ENCODE peak calls at places on chromosomes 11 and 22, in seven cellular contexts. P is testis, I is endothelial cell of umbilical vein, L is heart left ventricle, R is A549, Y is Peyer's patch, M is IMR-90. X is an unnamed sample. For H3K4me1, the result is how much of the 10 kb centered on the place peaks cover.

GRCh38 chr11:33829430-33830141 is 55.3 kb upstream of the FBXO3 start:
- DNase-seq in P (peak), I (peak), L (no peak), R (peak), Y (no peak), M (peak), X (peak)

GRCh38 chr22:45962431-45962712 is 14.6 kb downstream of the WNT7B start:
- DNase-seq in P (no peak), I (no peak), L (no peak), R (no peak), Y (no peak), M (no peak), X (no peak)

GRCh38 chr11:126113515-126113957 is 50.9 kb upstream of the CDON start:
- DNase-seq in P (peak), I (peak), L (peak), R (peak), Y (peak), M (peak), X (peak)

GRCh38 chr11:99020324-99021225 is at the start of gene CNTN5:
- DNase-seq in P (peak), I (no peak), L (peak), R (peak), Y (peak), M (peak), X (peak)

GRCh38 chr22:38862375-38863329 is 9.4 kb downstream of the CBX6 start:
- DNase-seq in P (peak), I (no peak), L (no peak), R (no peak), Y (peak), M (no peak), X (peak)

GRCh38 chr11:8019671-8020597 is 32.8 kb downstream of the EIF3F start:
- DNase-seq in P (peak), I (peak), L (no peak), R (peak), Y (no peak), M (peak), X (no peak)

GRCh38 chr11:13143486-13144297 is 133.9 kb upstream of the BMAL1 start:
- DNase-seq in P (no peak), I (peak), L (no peak), R (no peak), Y (peak), M (no peak), X (peak)

GRCh38 chr11:91585035-91585801 is 639.4 kb upstream of the FAT3 start:
- DNase-seq in P (no peak), I (no peak), L (no peak), R (no peak), Y (no peak), M (no peak), X (no peak)

GRCh38 chr11:2264366-2265011 is 5.9 kb downstream of the ASCL2 start:
- DNase-seq in P (no peak), I (no peak), L (no peak), R (no peak), Y (peak), M (no peak), X (no peak)

GRCh38 chr11:47550288-47551052 is 2.5 kb downstream of the CELF1 start:
- DNase-seq in P (no peak), I (no peak), L (no peak), R (no peak), Y (no peak), M (no peak), X (no peak)

DNA sequence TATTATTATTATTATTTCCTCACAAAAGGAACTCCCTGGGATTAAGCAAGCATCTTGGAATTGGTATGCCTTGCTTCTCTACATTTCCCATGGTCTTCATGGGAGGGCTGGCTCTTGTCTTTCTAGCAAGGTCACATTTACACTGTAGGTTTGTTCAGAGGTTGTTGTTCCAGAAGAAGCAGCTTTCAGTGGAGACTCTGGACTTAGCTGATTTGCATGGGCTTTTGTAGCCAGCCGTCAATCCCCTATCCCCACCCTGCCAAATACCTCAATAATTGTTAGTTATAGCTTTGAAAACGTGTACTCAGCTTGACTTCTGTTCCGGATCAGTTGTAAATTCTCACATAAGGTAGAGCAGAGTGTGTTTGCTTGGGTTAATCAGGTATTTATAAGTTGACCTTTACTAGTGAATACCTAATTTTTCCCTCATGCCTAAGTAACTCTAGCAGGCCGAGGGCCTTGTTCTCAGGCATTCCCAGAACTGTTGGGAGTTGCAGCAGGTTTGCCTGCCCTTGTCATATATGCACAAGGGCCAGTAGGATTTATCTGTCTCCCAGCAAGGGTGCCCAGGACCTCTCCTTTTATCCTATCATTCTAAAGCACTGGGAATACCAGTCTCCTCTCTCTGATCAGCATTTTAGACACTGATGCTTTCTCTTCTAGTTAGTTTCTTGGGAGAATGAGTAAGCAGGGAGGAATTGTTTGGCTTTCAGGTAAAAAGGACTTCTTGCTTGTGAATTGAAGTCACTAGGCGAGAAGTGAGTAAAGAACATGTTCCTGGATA is 22.0 kb downstream of the STIM1 start:
- DNase-seq in P (no peak), I (no peak), L (no peak), R (no peak), Y (no peak), M (no peak), X (no peak)
- H3K4me1 ChIP-seq in P (under half), I (under half), L (under half), R (under half), Y (under half), M (under half), X (under half)

DNA sequence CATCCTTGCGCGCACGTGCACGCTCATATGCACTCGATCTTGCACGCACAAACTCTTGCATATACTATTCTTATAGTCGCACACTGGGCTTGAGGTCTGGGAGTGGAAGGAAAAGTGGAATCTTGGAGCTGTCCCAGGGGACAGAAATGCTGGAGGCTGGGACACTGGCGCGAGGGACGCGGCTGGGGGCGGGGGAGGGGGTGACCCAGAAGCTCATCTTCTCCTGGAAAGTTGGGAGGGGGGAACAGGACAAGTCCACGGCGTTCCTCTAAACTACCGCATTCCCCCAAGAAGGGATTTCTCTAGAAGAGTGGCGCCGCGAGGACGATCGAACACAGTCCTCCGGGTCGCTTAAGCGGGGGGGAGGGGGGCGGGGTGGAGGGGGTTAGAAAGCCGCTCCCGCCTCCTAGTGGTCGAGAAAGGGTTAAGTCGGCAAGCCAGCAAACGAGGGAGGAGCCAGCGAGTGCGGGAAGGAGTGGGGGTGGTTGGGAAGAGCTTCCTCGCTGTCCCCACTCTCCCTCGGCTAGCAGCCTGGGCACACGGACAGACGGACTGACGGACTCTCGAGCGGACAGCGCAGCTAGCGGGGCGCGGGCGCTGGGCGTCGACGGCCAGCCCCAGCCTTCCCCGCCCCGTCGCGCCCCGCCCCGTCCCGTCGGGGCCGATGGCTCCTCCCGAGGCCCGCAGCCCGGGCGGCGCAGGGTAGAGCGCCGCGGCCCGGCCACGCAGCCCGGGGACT is at the start of gene RTN4RL2:
- DNase-seq in P (peak), I (peak), L (peak), R (peak), Y (no peak), M (peak), X (no peak)
- TF ChIP-seq CTCF in P (peak), I (peak), L (no peak), R (peak), Y (no peak), M (peak), X (peak)

GRCh38 chr11:19777342-19778102 is 64.9 kb downstream of the NAV2 start:
- DNase-seq in P (no peak), I (peak), L (no peak), R (peak), Y (no peak), M (peak), X (no peak)
- TF ChIP-seq POLR2A in P (no peak), I (no peak), L (no peak), R (no peak), Y (no peak), M (no peak), X (peak)

GRCh38 chr11:61833478-61833877 is 5.4 kb downstream of the FADS2 start:
- DNase-seq in P (no peak), I (no peak), L (no peak), R (no peak), Y (no peak), M (no peak), X (no peak)

GRCh38 chr11:61830318-61831105 is 2.4 kb downstream of the FADS2 start:
- DNase-seq in P (peak), I (no peak), L (no peak), R (no peak), Y (no peak), M (peak), X (no peak)

GRCh38 chr11:61833926-61834277 is 5.8 kb downstream of the FADS2 start:
- DNase-seq in P (no peak), I (no peak), L (no peak), R (no peak), Y (no peak), M (no peak), X (no peak)

GRCh38 chr11:61832758-61833157 is 4.7 kb downstream of the FADS2 start:
- DNase-seq in P (peak), I (no peak), L (no peak), R (no peak), Y (no peak), M (no peak), X (no peak)

GRCh38 chr11:61832207-61832606 is 4.1 kb downstream of the FADS2 start:
- DNase-seq in P (no peak), I (no peak), L (no peak), R (no peak), Y (no peak), M (no peak), X (no peak)
- H3K4me1 ChIP-seq in P (half or more), I (half or more), L (under half), R (half or more), Y (under half), M (under half), X (under half)

DNA sequence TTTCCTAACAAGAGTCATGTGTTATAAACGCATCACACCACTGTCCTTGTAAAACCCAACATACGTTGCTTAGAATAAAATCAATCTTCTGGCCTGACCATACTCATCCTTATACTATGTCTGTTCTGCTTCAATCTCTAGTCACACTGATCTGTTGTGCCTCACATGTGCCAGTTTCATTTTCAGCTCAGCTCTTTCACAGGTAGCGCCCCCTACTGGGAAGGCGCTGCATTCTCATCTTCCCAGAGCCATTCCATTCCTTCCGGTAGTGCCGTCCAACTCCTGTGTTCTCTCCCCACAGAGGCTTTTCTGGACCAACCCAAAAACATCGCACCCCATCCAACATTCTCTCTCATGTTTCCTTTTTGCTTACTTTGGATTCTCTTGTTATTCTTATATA is 22.2 kb downstream of the CASP5 start:
- DNase-seq in P (peak), I (peak), L (no peak), R (no peak), Y (peak), M (no peak), X (peak)
- TF ChIP-seq CTCF in P (peak), I (peak), L (peak), R (no peak), Y (peak), M (peak), X (peak)

DNA sequence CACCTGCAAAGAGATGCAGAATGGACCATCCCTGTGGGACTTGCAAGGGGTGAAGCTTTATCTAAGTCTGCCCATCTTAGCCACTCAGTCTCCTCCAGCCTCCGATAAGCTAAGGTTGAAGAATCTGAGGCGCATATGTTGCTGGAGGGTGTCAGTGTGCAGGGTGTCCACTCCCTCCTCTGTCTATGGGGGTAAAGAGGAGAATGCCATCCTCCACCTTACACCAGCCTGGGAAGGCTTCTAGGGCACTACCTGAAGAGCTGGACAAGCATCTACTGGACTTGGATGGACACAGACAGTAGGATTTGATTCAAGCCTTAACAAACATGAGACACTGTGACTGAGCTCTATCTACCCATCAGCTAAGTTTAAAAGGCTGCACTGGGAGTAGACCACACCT is 46.5 kb downstream of the TMEM123 start:
- DNase-seq in P (no peak), I (no peak), L (no peak), R (no peak), Y (no peak), M (no peak), X (no peak)
- TF ChIP-seq POLR2A in P (no peak), I (no peak), L (no peak), R (no peak), Y (no peak), M (no peak), X (no peak)

GRCh38 chr22:19996694-19997384 is 19.8 kb downstream of the ARVCF start:
- DNase-seq in P (no peak), I (no peak), L (peak), R (no peak), Y (no peak), M (no peak), X (no peak)
- H3K4me1 ChIP-seq in P (under half), I (under half), L (under half), R (under half), Y (under half), M (under half), X (under half)

GRCh38 chr11:130198292-130198691 is 38.7 kb downstream of the ST14 start:
- DNase-seq in P (no peak), I (no peak), L (no peak), R (no peak), Y (no peak), M (no peak), X (no peak)

GRCh38 chr11:130201026-130201425 is 41.4 kb downstream of the ST14 start:
- DNase-seq in P (no peak), I (no peak), L (no peak), R (no peak), Y (no peak), M (no peak), X (no peak)

GRCh38 chr11:130197386-130198035 is 37.9 kb downstream of the ST14 start:
- DNase-seq in P (no peak), I (no peak), L (peak), R (no peak), Y (no peak), M (no peak), X (no peak)

GRCh38 chr11:130199792-130200191 is 40.2 kb downstream of the ST14 start:
- DNase-seq in P (no peak), I (no peak), L (no peak), R (no peak), Y (no peak), M (no peak), X (no peak)

DNA sequence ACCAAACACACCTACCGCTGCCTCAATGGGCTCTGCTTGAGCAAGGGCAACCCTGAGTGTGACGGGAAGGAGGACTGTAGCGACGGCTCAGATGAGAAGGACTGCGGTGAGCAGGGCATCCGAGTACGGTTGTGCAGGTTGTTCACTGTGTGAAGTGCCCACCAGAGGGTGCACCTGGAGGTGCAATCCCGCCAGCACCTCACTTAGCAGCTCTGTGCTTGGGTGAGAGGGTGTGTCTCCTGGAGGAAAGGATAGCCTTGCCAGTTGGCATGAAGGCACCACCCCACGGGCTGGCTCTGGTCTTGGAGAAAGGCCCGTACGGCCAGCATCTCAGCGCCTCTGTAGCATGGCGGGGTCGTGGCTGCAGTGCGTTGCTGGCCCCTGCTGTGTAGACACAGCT is 39.4 kb downstream of the ST14 start:
- DNase-seq in P (no peak), I (no peak), L (peak), R (no peak), Y (no peak), M (no peak), X (no peak)
- TF ChIP-seq CTCF in P (no peak), I (no peak), L (no peak), R (no peak), Y (no peak), M (no peak), X (no peak)

DNA sequence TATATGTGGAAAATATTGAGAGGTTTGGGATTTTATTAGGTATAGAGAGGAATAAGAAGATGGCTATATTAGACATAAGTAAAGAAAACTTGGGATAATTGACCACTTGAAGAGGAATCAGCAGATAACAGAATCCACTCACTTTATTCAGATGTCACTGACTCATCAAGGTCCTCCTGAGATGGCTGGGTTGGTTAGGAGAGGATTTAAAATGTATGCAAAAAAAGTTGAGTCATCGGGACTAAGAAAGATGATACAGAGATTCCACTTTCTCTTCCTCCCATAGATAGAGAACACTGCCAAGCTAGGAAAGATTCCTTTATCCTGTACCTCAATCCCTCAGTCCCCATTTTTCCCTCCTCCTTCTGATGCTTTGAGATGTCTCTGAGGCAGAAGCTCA is at the start of gene OR6A2:
- DNase-seq in P (no peak), I (no peak), L (no peak), R (no peak), Y (no peak), M (peak), X (no peak)
- TF ChIP-seq POLR2A in P (no peak), I (no peak), L (no peak), R (no peak), Y (no peak), M (no peak), X (no peak)

GRCh38 chr11:69915501-69916250 is 96.5 kb upstream of the FGF3 start:
- DNase-seq in P (peak), I (peak), L (peak), R (peak), Y (peak), M (peak), X (peak)

GRCh38 chr11:69918231-69918937 is 99.2 kb upstream of the FGF3 start:
- DNase-seq in P (no peak), I (no peak), L (peak), R (no peak), Y (peak), M (no peak), X (peak)

GRCh38 chr11:69918938-69919650 is 99.9 kb upstream of the FGF3 start:
- DNase-seq in P (peak), I (peak), L (peak), R (peak), Y (peak), M (peak), X (peak)

GRCh38 chr11:69916806-69917387 is 97.7 kb upstream of the FGF3 start:
- DNase-seq in P (no peak), I (no peak), L (peak), R (no peak), Y (no peak), M (no peak), X (peak)

GRCh38 chr11:69917529-69917928 is 98.3 kb upstream of the FGF3 start:
- DNase-seq in P (no peak), I (no peak), L (no peak), R (no peak), Y (no peak), M (no peak), X (no peak)
- H3K4me1 ChIP-seq in P (under half), I (under half), L (under half), R (under half), Y (under half), M (under half), X (under half)

X was measured in transverse colon.